ENCODE peak calls at places on chromosomes 7 and 10, in seven cellular contexts. One of them, this sample, is unnamed. For H3K36me3, the result is how much of the 10 kb centered on the place peaks cover.

GRCh38 chr7:116797611-116798010 is 64.8 kb upstream of the CAPZA2 start:
- DNase-seq in mesendoderm: no peak
- DNase-seq in GM23248: peak
- DNase-seq in prostate gland: no peak
- DNase-seq in CD8-positive, alpha-beta memory T cell: no peak
- DNase-seq in CD4-positive, CD25-positive, alpha-beta regulatory T cell: no peak
- DNase-seq in mammary epithelial cell: peak
- DNase-seq in this sample: no peak

GRCh38 chr10:97596101-97597055 is 6.9 kb downstream of the C10orf62 start:
- DNase-seq in mesendoderm: no peak
- DNase-seq in GM23248: peak
- DNase-seq in prostate gland: peak
- DNase-seq in CD8-positive, alpha-beta memory T cell: no peak
- DNase-seq in CD4-positive, CD25-positive, alpha-beta regulatory T cell: no peak
- DNase-seq in mammary epithelial cell: peak
- DNase-seq in this sample: peak

GRCh38 chr10:3239920-3240909 is 67.6 kb upstream of the PITRM1 start:
- DNase-seq in mesendoderm: peak
- DNase-seq in GM23248: no peak
- DNase-seq in prostate gland: no peak
- DNase-seq in CD8-positive, alpha-beta memory T cell: no peak
- DNase-seq in CD4-positive, CD25-positive, alpha-beta regulatory T cell: no peak
- DNase-seq in mammary epithelial cell: no peak
- DNase-seq in this sample: no peak

GRCh38 chr7:136333636-136334035 is 356.5 kb upstream of the MTPN start:
- DNase-seq in mesendoderm: no peak
- DNase-seq in GM23248: no peak
- DNase-seq in prostate gland: no peak
- DNase-seq in CD8-positive, alpha-beta memory T cell: no peak
- DNase-seq in CD4-positive, CD25-positive, alpha-beta regulatory T cell: no peak
- DNase-seq in mammary epithelial cell: no peak
- DNase-seq in this sample: no peak

GRCh38 chr7:94382155-94382554 is 12.5 kb upstream of the COL1A2 start:
- DNase-seq in mesendoderm: no peak
- DNase-seq in GM23248: peak
- DNase-seq in prostate gland: no peak
- DNase-seq in CD8-positive, alpha-beta memory T cell: no peak
- DNase-seq in CD4-positive, CD25-positive, alpha-beta regulatory T cell: no peak
- DNase-seq in mammary epithelial cell: peak
- DNase-seq in this sample: no peak

GRCh38 chr7:33873981-33874750 is 31.2 kb upstream of the BMPER start:
- DNase-seq in mesendoderm: no peak
- DNase-seq in GM23248: peak
- DNase-seq in prostate gland: no peak
- DNase-seq in CD8-positive, alpha-beta memory T cell: no peak
- DNase-seq in CD4-positive, CD25-positive, alpha-beta regulatory T cell: no peak
- DNase-seq in mammary epithelial cell: peak
- DNase-seq in this sample: peak

GRCh38 chr10:71187197-71187596 is 25.2 kb upstream of the UNC5B start:
- DNase-seq in mesendoderm: no peak
- DNase-seq in GM23248: no peak
- DNase-seq in prostate gland: no peak
- DNase-seq in CD8-positive, alpha-beta memory T cell: no peak
- DNase-seq in CD4-positive, CD25-positive, alpha-beta regulatory T cell: no peak
- DNase-seq in mammary epithelial cell: no peak
- DNase-seq in this sample: no peak

GRCh38 chr7:78714302-78714857 is 739.1 kb downstream of the MAGI2 start:
- DNase-seq in mesendoderm: no peak
- DNase-seq in GM23248: no peak
- DNase-seq in prostate gland: no peak
- DNase-seq in CD8-positive, alpha-beta memory T cell: no peak
- DNase-seq in CD4-positive, CD25-positive, alpha-beta regulatory T cell: no peak
- DNase-seq in mammary epithelial cell: no peak
- DNase-seq in this sample: no peak

GRCh38 chr10:123139521-123140163 is 3.9 kb downstream of the HMX3 start:
- DNase-seq in mesendoderm: peak
- DNase-seq in GM23248: no peak
- DNase-seq in prostate gland: no peak
- DNase-seq in CD8-positive, alpha-beta memory T cell: no peak
- DNase-seq in CD4-positive, CD25-positive, alpha-beta regulatory T cell: no peak
- DNase-seq in mammary epithelial cell: peak
- DNase-seq in this sample: peak

GRCh38 chr7:145212050-145212449 is 376.2 kb upstream of the TPK1 start:
- DNase-seq in mesendoderm: no peak
- DNase-seq in GM23248: no peak
- DNase-seq in prostate gland: no peak
- DNase-seq in CD8-positive, alpha-beta memory T cell: no peak
- DNase-seq in CD4-positive, CD25-positive, alpha-beta regulatory T cell: no peak
- DNase-seq in mammary epithelial cell: no peak
- DNase-seq in this sample: no peak

GRCh38 chr7:149785983-149786382 is 12.6 kb upstream of the ZNF467 start:
- DNase-seq in mesendoderm: no peak
- DNase-seq in GM23248: no peak
- DNase-seq in prostate gland: no peak
- DNase-seq in CD8-positive, alpha-beta memory T cell: no peak
- DNase-seq in CD4-positive, CD25-positive, alpha-beta regulatory T cell: no peak
- DNase-seq in mammary epithelial cell: no peak
- DNase-seq in this sample: no peak

GRCh38 chr7:82594665-82595064 is 151.1 kb upstream of the CACNA2D1 start:
- DNase-seq in mesendoderm: peak
- DNase-seq in GM23248: no peak
- DNase-seq in prostate gland: no peak
- DNase-seq in CD8-positive, alpha-beta memory T cell: no peak
- DNase-seq in CD4-positive, CD25-positive, alpha-beta regulatory T cell: no peak
- DNase-seq in mammary epithelial cell: no peak
- DNase-seq in this sample: peak

GRCh38 chr7:71612011-71612410 is 480.1 kb downstream of the GALNT17 start:
- DNase-seq in mesendoderm: no peak
- DNase-seq in GM23248: no peak
- DNase-seq in prostate gland: no peak
- DNase-seq in CD8-positive, alpha-beta memory T cell: no peak
- DNase-seq in CD4-positive, CD25-positive, alpha-beta regulatory T cell: no peak
- DNase-seq in mammary epithelial cell: no peak
- DNase-seq in this sample: no peak

GRCh38 chr7:1411414-1411813 is 47.9 kb downstream of the MICALL2 start:
- DNase-seq in mesendoderm: no peak
- DNase-seq in GM23248: no peak
- DNase-seq in prostate gland: no peak
- DNase-seq in CD8-positive, alpha-beta memory T cell: no peak
- DNase-seq in CD4-positive, CD25-positive, alpha-beta regulatory T cell: no peak
- DNase-seq in mammary epithelial cell: no peak
- DNase-seq in this sample: no peak

GRCh38 chr7:36048141-36048901 is 104.7 kb upstream of the EEPD1 start:
- DNase-seq in mesendoderm: no peak
- DNase-seq in GM23248: peak
- DNase-seq in prostate gland: peak
- DNase-seq in CD8-positive, alpha-beta memory T cell: no peak
- DNase-seq in CD4-positive, CD25-positive, alpha-beta regulatory T cell: no peak
- DNase-seq in mammary epithelial cell: peak
- DNase-seq in this sample: peak

GRCh38 chr7:151143261-151144015 is 24.1 kb downstream of the GBX1 start:
- DNase-seq in mesendoderm: no peak
- DNase-seq in GM23248: no peak
- DNase-seq in prostate gland: no peak
- DNase-seq in CD8-positive, alpha-beta memory T cell: no peak
- DNase-seq in CD4-positive, CD25-positive, alpha-beta regulatory T cell: no peak
- DNase-seq in mammary epithelial cell: no peak
- DNase-seq in this sample: no peak
- H3K36me3 ChIP-seq in mesendoderm: under half
- H3K36me3 ChIP-seq in GM23248: under half
- H3K36me3 ChIP-seq in prostate gland: under half
- H3K36me3 ChIP-seq in CD8-positive, alpha-beta memory T cell: under half
- H3K36me3 ChIP-seq in CD4-positive, CD25-positive, alpha-beta regulatory T cell: under half
- H3K36me3 ChIP-seq in mammary epithelial cell: under half
- H3K36me3 ChIP-seq in this sample: under half

GRCh38 chr7:7208524-7208923 is 26.2 kb downstream of the C1GALT1 start:
- DNase-seq in mesendoderm: peak
- DNase-seq in GM23248: no peak
- DNase-seq in prostate gland: no peak
- DNase-seq in CD8-positive, alpha-beta memory T cell: no peak
- DNase-seq in CD4-positive, CD25-positive, alpha-beta regulatory T cell: no peak
- DNase-seq in mammary epithelial cell: no peak
- DNase-seq in this sample: no peak

GRCh38 chr7:7207876-7208275 is 25.5 kb downstream of the C1GALT1 start:
- DNase-seq in mesendoderm: no peak
- DNase-seq in GM23248: no peak
- DNase-seq in prostate gland: no peak
- DNase-seq in CD8-positive, alpha-beta memory T cell: no peak
- DNase-seq in CD4-positive, CD25-positive, alpha-beta regulatory T cell: no peak
- DNase-seq in mammary epithelial cell: peak
- DNase-seq in this sample: no peak

GRCh38 chr7:7202375-7202720 is 20.0 kb downstream of the C1GALT1 start:
- DNase-seq in mesendoderm: no peak
- DNase-seq in GM23248: no peak
- DNase-seq in prostate gland: no peak
- DNase-seq in CD8-positive, alpha-beta memory T cell: no peak
- DNase-seq in CD4-positive, CD25-positive, alpha-beta regulatory T cell: no peak
- DNase-seq in mammary epithelial cell: no peak
- DNase-seq in this sample: no peak

GRCh38 chr7:7201583-7202374 is 19.4 kb downstream of the C1GALT1 start:
- DNase-seq in mesendoderm: peak
- DNase-seq in GM23248: no peak
- DNase-seq in prostate gland: no peak
- DNase-seq in CD8-positive, alpha-beta memory T cell: peak
- DNase-seq in CD4-positive, CD25-positive, alpha-beta regulatory T cell: no peak
- DNase-seq in mammary epithelial cell: peak
- DNase-seq in this sample: no peak

GRCh38 chr7:7203813-7204575 is 21.6 kb downstream of the C1GALT1 start:
- DNase-seq in mesendoderm: no peak
- DNase-seq in GM23248: no peak
- DNase-seq in prostate gland: no peak
- DNase-seq in CD8-positive, alpha-beta memory T cell: no peak
- DNase-seq in CD4-positive, CD25-positive, alpha-beta regulatory T cell: no peak
- DNase-seq in mammary epithelial cell: peak
- DNase-seq in this sample: no peak
- H3K27ac ChIP-seq in mesendoderm: no peak
- H3K27ac ChIP-seq in GM23248: no peak
- H3K27ac ChIP-seq in prostate gland: no peak
- H3K27ac ChIP-seq in CD8-positive, alpha-beta memory T cell: no peak
- H3K27ac ChIP-seq in CD4-positive, CD25-positive, alpha-beta regulatory T cell: no peak
- H3K27ac ChIP-seq in mammary epithelial cell: no peak
- H3K27ac ChIP-seq in this sample: no peak

GRCh38 chr10:95509281-95509680 is 51.9 kb downstream of the SORBS1 start:
- DNase-seq in mesendoderm: no peak
- DNase-seq in GM23248: peak
- DNase-seq in prostate gland: no peak
- DNase-seq in CD8-positive, alpha-beta memory T cell: no peak
- DNase-seq in CD4-positive, CD25-positive, alpha-beta regulatory T cell: no peak
- DNase-seq in mammary epithelial cell: no peak
- DNase-seq in this sample: no peak
- H3K36me3 ChIP-seq in mesendoderm: under half
- H3K36me3 ChIP-seq in GM23248: under half
- H3K36me3 ChIP-seq in prostate gland: under half
- H3K36me3 ChIP-seq in CD8-positive, alpha-beta memory T cell: under half
- H3K36me3 ChIP-seq in CD4-positive, CD25-positive, alpha-beta regulatory T cell: under half
- H3K36me3 ChIP-seq in mammary epithelial cell: under half
- H3K36me3 ChIP-seq in this sample: under half

DNA sequence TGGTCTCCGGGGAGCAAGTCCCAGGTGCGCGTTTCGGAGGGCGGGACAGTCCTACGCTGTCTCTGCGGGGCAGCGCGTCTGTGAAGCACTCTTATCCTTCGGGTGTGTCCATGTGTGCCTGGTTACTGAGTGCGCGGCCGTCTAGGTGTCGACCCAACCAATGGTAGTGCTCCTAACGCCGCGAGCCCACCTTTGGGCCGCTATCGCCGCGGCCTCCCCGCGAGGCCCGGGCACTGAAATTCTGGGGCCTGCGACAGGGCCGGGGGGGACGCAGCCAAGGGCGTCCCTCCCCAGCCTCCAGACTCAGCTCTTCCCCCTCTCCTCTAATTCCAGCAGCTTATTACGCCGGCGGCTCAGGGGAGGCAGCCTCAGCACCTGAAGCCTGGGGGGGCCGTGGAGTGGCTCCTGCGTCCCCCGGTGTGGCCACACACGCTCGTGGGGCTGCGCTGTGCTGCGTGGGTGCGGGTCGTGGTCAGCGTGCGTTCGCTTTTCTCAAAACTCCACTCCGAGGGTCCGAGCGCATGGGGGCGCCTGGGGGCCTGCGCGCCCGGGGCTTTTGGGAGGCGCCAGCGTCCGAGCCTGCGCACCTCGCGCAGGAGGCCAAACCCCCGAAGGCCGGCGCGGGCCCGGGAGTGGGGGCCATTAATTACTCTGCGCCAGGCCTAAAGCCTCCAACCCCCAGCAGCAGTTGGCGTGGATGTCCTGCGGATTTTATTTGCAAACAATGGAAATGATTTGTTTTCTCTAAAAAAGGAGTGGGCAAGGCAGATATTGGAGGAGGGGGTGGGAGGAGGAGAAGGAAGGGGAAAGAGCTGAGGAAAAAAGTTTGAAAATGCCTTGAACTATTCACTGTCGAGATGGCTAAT is 3.0 kb upstream of the ZNF503 start:
- DNase-seq in mesendoderm: peak
- DNase-seq in GM23248: no peak
- DNase-seq in prostate gland: peak
- DNase-seq in CD8-positive, alpha-beta memory T cell: no peak
- DNase-seq in CD4-positive, CD25-positive, alpha-beta regulatory T cell: no peak
- DNase-seq in mammary epithelial cell: peak
- DNase-seq in this sample: peak
- H3K27ac ChIP-seq in mesendoderm: no peak
- H3K27ac ChIP-seq in GM23248: no peak
- H3K27ac ChIP-seq in prostate gland: peak
- H3K27ac ChIP-seq in CD8-positive, alpha-beta memory T cell: no peak
- H3K27ac ChIP-seq in CD4-positive, CD25-positive, alpha-beta regulatory T cell: no peak
- H3K27ac ChIP-seq in mammary epithelial cell: no peak
- H3K27ac ChIP-seq in this sample: peak

DNA sequence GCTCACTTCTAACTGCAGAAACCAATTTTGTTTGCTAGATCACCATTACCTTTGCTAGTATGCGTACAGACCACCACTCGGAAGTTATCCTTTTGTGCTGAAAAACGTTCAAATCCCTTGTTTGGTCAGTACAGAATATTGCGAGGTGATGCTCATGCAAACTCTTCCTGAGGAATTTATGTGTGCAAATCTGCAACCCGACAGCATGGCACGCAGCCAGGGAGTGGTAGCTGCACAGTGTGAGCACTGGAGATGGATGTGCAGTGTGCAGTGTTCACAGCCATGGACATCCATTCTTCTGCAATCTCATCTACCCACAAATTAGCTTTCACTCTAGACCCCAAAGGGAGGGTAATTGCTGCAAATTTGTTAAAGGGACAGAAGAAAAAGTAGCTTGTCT is 72.3 kb downstream of the CACUL1 start:
- DNase-seq in mesendoderm: no peak
- DNase-seq in GM23248: no peak
- DNase-seq in prostate gland: no peak
- DNase-seq in CD8-positive, alpha-beta memory T cell: no peak
- DNase-seq in CD4-positive, CD25-positive, alpha-beta regulatory T cell: no peak
- DNase-seq in mammary epithelial cell: no peak
- DNase-seq in this sample: no peak
- H3K36me3 ChIP-seq in mesendoderm: under half
- H3K36me3 ChIP-seq in GM23248: under half
- H3K36me3 ChIP-seq in prostate gland: under half
- H3K36me3 ChIP-seq in CD8-positive, alpha-beta memory T cell: under half
- H3K36me3 ChIP-seq in CD4-positive, CD25-positive, alpha-beta regulatory T cell: under half
- H3K36me3 ChIP-seq in mammary epithelial cell: under half
- H3K36me3 ChIP-seq in this sample: under half